ENCODE peak calls at places on chromosomes 3 and 15, in six cellular contexts. G is astrocyte of the spinal cord, Y is heart left ventricle, U is NCI-H1092, D is HEK293T, P is neural crest cell. F is an unnamed sample.

GRCh38 chr3:150255416-150255815 is 152.7 kb upstream of the TSC22D2 start:
- DNase-seq in G (no peak), Y (peak; percentile 69), U (no peak), D (no peak), P (no peak), F (no peak)

GRCh38 chr3:46464326-46465195 is at the start of gene LTF:
- DNase-seq in G (no peak), Y (no peak), U (no peak), D (no peak), P (no peak), F (no peak)

GRCh38 chr15:40511472-40512133 is 40.8 kb downstream of the CHST14 start:
- DNase-seq in G (peak; percentile 23), Y (peak; percentile 92), U (no peak), D (no peak), P (peak; percentile 45), F (peak; percentile 81)

GRCh38 chr3:123287962-123288302 is 86.2 kb downstream of the SEC22A start:
- DNase-seq in G (no peak), Y (no peak), U (no peak), D (no peak), P (no peak), F (no peak)

GRCh38 chr3:126355777-126356372 is 1.3 kb downstream of the KLF15 start:
- DNase-seq in G (peak; percentile 49), Y (peak; percentile 96), U (no peak), D (peak; percentile 80), P (peak; percentile 79), F (peak; percentile 87)

GRCh38 chr3:194084284-194084683 is 51.7 kb upstream of the HES1 start:
- DNase-seq in G (no peak), Y (no peak), U (no peak), D (no peak), P (no peak), F (no peak)

GRCh38 chr3:53628546-53629395 is 134.4 kb downstream of the CACNA1D start:
- DNase-seq in G (no peak), Y (no peak), U (no peak), D (no peak), P (no peak), F (no peak)

GRCh38 chr15:73838795-73839565 is 34.4 kb upstream of the TBC1D21 start:
- DNase-seq in G (no peak), Y (peak; percentile 85), U (no peak), D (no peak), P (no peak), F (no peak)

GRCh38 chr3:158920375-158920774 is 118.5 kb downstream of the MFSD1 start:
- DNase-seq in G (peak; percentile 7), Y (no peak), U (no peak), D (no peak), P (no peak), F (no peak)

GRCh38 chr15:90178468-90179435 is 22.4 kb upstream of the SEMA4B start:
- DNase-seq in G (no peak), Y (no peak), U (no peak), D (no peak), P (no peak), F (no peak)

GRCh38 chr15:81256916-81257315 is 60.2 kb downstream of the IL16 start:
- DNase-seq in G (peak; percentile 55), Y (no peak), U (peak; percentile 4), D (no peak), P (no peak), F (peak; percentile 8)

GRCh38 chr3:196638922-196639516 is 475 bp upstream of the NRROS start:
- DNase-seq in G (peak; percentile 2), Y (no peak), U (no peak), D (no peak), P (no peak), F (no peak)

GRCh38 chr3:169659858-169660614 is 3.5 kb downstream of the MECOM start:
- DNase-seq in G (peak; percentile 19), Y (no peak), U (no peak), D (no peak), P (no peak), F (peak; percentile 13)

GRCh38 chr3:194339836-194340235 is 11.3 kb downstream of the CPN2 start:
- DNase-seq in G (no peak), Y (no peak), U (no peak), D (no peak), P (no peak), F (no peak)

GRCh38 chr3:169812124-169812843 is 386 bp upstream of the LRRIQ4 start:
- DNase-seq in G (peak; percentile 76), Y (peak; percentile 87), U (peak; percentile 63), D (peak; percentile 63), P (peak; percentile 62), F (peak; percentile 83)

GRCh38 chr3:126846316-126846715 is 136.6 kb upstream of the PLXNA1 start:
- DNase-seq in G (no peak), Y (no peak), U (no peak), D (no peak), P (no peak), F (no peak)

GRCh38 chr15:31489801-31490646 is 163.4 kb downstream of the KLF13 start:
- DNase-seq in G (peak; percentile 49), Y (no peak), U (no peak), D (peak; percentile 53), P (peak; percentile 32), F (peak; percentile 55)